ENCODE peak calls at places on chromosomes 13 and 19, in ten cellular contexts. One of them, this sample, is unnamed.

GRCh38 chr13:83995930-83996329 is 113.7 kb upstream of the SLITRK1 start:
- DNase-seq in NAMALWA: no peak
- DNase-seq in activated CD4-positive, alpha-beta T cell treated with anti-CD3 and anti-CD28 coated beads, Interleukin-2, amount 50 U/mL, for 4 hours: no peak
- DNase-seq in amniotic stem cell: no peak
- DNase-seq in ovary: no peak
- DNase-seq in lower leg skin: no peak
- DNase-seq in T-cell: no peak
- DNase-seq in ELR: no peak
- DNase-seq in aorta: no peak
- DNase-seq in lower lobe of right lung: no peak
- DNase-seq in this sample: no peak

GRCh38 chr13:43990021-43990420 is 110.3 kb downstream of the LACC1 start:
- DNase-seq in NAMALWA: no peak
- DNase-seq in activated CD4-positive, alpha-beta T cell treated with anti-CD3 and anti-CD28 coated beads, Interleukin-2, amount 50 U/mL, for 4 hours: no peak
- DNase-seq in amniotic stem cell: no peak
- DNase-seq in ovary: no peak
- DNase-seq in lower leg skin: no peak
- DNase-seq in T-cell: no peak
- DNase-seq in ELR: no peak
- DNase-seq in aorta: no peak
- DNase-seq in lower lobe of right lung: no peak
- DNase-seq in this sample: no peak

GRCh38 chr13:112072531-112073244 is 5.7 kb downstream of the SOX1 start:
- DNase-seq in NAMALWA: no peak
- DNase-seq in activated CD4-positive, alpha-beta T cell treated with anti-CD3 and anti-CD28 coated beads, Interleukin-2, amount 50 U/mL, for 4 hours: no peak
- DNase-seq in amniotic stem cell: no peak
- DNase-seq in ovary: no peak
- DNase-seq in lower leg skin: peak
- DNase-seq in T-cell: no peak
- DNase-seq in ELR: no peak
- DNase-seq in aorta: no peak
- DNase-seq in lower lobe of right lung: no peak
- DNase-seq in this sample: no peak

GRCh38 chr19:401836-402535 is 7.0 kb downstream of the C2CD4C start:
- DNase-seq in NAMALWA: no peak
- DNase-seq in activated CD4-positive, alpha-beta T cell treated with anti-CD3 and anti-CD28 coated beads, Interleukin-2, amount 50 U/mL, for 4 hours: no peak
- DNase-seq in amniotic stem cell: no peak
- DNase-seq in ovary: peak
- DNase-seq in lower leg skin: peak
- DNase-seq in T-cell: no peak
- DNase-seq in ELR: no peak
- DNase-seq in aorta: peak
- DNase-seq in lower lobe of right lung: peak
- DNase-seq in this sample: no peak

GRCh38 chr13:98890186-98890585 is 87.7 kb downstream of the DOCK9 start:
- DNase-seq in NAMALWA: no peak
- DNase-seq in activated CD4-positive, alpha-beta T cell treated with anti-CD3 and anti-CD28 coated beads, Interleukin-2, amount 50 U/mL, for 4 hours: peak
- DNase-seq in amniotic stem cell: no peak
- DNase-seq in ovary: no peak
- DNase-seq in lower leg skin: no peak
- DNase-seq in T-cell: no peak
- DNase-seq in ELR: peak
- DNase-seq in aorta: no peak
- DNase-seq in lower lobe of right lung: no peak
- DNase-seq in this sample: no peak

GRCh38 chr19:35734889-35735288 is 7.4 kb downstream of the IGFLR1 start:
- DNase-seq in NAMALWA: no peak
- DNase-seq in activated CD4-positive, alpha-beta T cell treated with anti-CD3 and anti-CD28 coated beads, Interleukin-2, amount 50 U/mL, for 4 hours: no peak
- DNase-seq in amniotic stem cell: no peak
- DNase-seq in ovary: no peak
- DNase-seq in lower leg skin: no peak
- DNase-seq in T-cell: no peak
- DNase-seq in ELR: no peak
- DNase-seq in aorta: no peak
- DNase-seq in lower lobe of right lung: no peak
- DNase-seq in this sample: no peak

GRCh38 chr19:7844405-7844804 is 14.4 kb downstream of the EVI5L start:
- DNase-seq in NAMALWA: no peak
- DNase-seq in activated CD4-positive, alpha-beta T cell treated with anti-CD3 and anti-CD28 coated beads, Interleukin-2, amount 50 U/mL, for 4 hours: no peak
- DNase-seq in amniotic stem cell: no peak
- DNase-seq in ovary: no peak
- DNase-seq in lower leg skin: no peak
- DNase-seq in T-cell: no peak
- DNase-seq in ELR: no peak
- DNase-seq in aorta: no peak
- DNase-seq in lower lobe of right lung: no peak
- DNase-seq in this sample: no peak

GRCh38 chr13:112735791-112736190 is 46.0 kb downstream of the ATP11A start:
- DNase-seq in NAMALWA: no peak
- DNase-seq in activated CD4-positive, alpha-beta T cell treated with anti-CD3 and anti-CD28 coated beads, Interleukin-2, amount 50 U/mL, for 4 hours: no peak
- DNase-seq in amniotic stem cell: no peak
- DNase-seq in ovary: no peak
- DNase-seq in lower leg skin: no peak
- DNase-seq in T-cell: no peak
- DNase-seq in ELR: no peak
- DNase-seq in aorta: peak
- DNase-seq in lower lobe of right lung: no peak
- DNase-seq in this sample: no peak

GRCh38 chr13:39210961-39211534 is 172.8 kb downstream of the NHLRC3 start:
- DNase-seq in NAMALWA: no peak
- DNase-seq in activated CD4-positive, alpha-beta T cell treated with anti-CD3 and anti-CD28 coated beads, Interleukin-2, amount 50 U/mL, for 4 hours: no peak
- DNase-seq in amniotic stem cell: no peak
- DNase-seq in ovary: no peak
- DNase-seq in lower leg skin: no peak
- DNase-seq in T-cell: no peak
- DNase-seq in ELR: peak
- DNase-seq in aorta: no peak
- DNase-seq in lower lobe of right lung: no peak
- DNase-seq in this sample: no peak

GRCh38 chr13:30143671-30144400 is 163.5 kb downstream of the KATNAL1 start:
- DNase-seq in NAMALWA: peak
- DNase-seq in activated CD4-positive, alpha-beta T cell treated with anti-CD3 and anti-CD28 coated beads, Interleukin-2, amount 50 U/mL, for 4 hours: no peak
- DNase-seq in amniotic stem cell: peak
- DNase-seq in ovary: no peak
- DNase-seq in lower leg skin: no peak
- DNase-seq in T-cell: no peak
- DNase-seq in ELR: peak
- DNase-seq in aorta: no peak
- DNase-seq in lower lobe of right lung: no peak
- DNase-seq in this sample: no peak

GRCh38 chr13:87810391-87810801 is 139.2 kb downstream of the SLITRK5 start:
- DNase-seq in NAMALWA: peak
- DNase-seq in activated CD4-positive, alpha-beta T cell treated with anti-CD3 and anti-CD28 coated beads, Interleukin-2, amount 50 U/mL, for 4 hours: no peak
- DNase-seq in amniotic stem cell: no peak
- DNase-seq in ovary: no peak
- DNase-seq in lower leg skin: no peak
- DNase-seq in T-cell: no peak
- DNase-seq in ELR: peak
- DNase-seq in aorta: no peak
- DNase-seq in lower lobe of right lung: no peak
- DNase-seq in this sample: no peak

GRCh38 chr19:647566-648284 is 8.0 kb downstream of the FGF22 start:
- DNase-seq in NAMALWA: no peak
- DNase-seq in activated CD4-positive, alpha-beta T cell treated with anti-CD3 and anti-CD28 coated beads, Interleukin-2, amount 50 U/mL, for 4 hours: no peak
- DNase-seq in amniotic stem cell: no peak
- DNase-seq in ovary: no peak
- DNase-seq in lower leg skin: no peak
- DNase-seq in T-cell: no peak
- DNase-seq in ELR: no peak
- DNase-seq in aorta: no peak
- DNase-seq in lower lobe of right lung: no peak
- DNase-seq in this sample: no peak

GRCh38 chr19:19651076-19651475 is 7.6 kb upstream of the GMIP start:
- DNase-seq in NAMALWA: no peak
- DNase-seq in activated CD4-positive, alpha-beta T cell treated with anti-CD3 and anti-CD28 coated beads, Interleukin-2, amount 50 U/mL, for 4 hours: no peak
- DNase-seq in amniotic stem cell: no peak
- DNase-seq in ovary: no peak
- DNase-seq in lower leg skin: no peak
- DNase-seq in T-cell: no peak
- DNase-seq in ELR: no peak
- DNase-seq in aorta: no peak
- DNase-seq in lower lobe of right lung: no peak
- DNase-seq in this sample: no peak

GRCh38 chr19:5447700-5448311 is 7.4 kb upstream of the ZNRF4 start:
- DNase-seq in NAMALWA: peak
- DNase-seq in activated CD4-positive, alpha-beta T cell treated with anti-CD3 and anti-CD28 coated beads, Interleukin-2, amount 50 U/mL, for 4 hours: no peak
- DNase-seq in amniotic stem cell: no peak
- DNase-seq in ovary: no peak
- DNase-seq in lower leg skin: no peak
- DNase-seq in T-cell: no peak
- DNase-seq in ELR: peak
- DNase-seq in aorta: no peak
- DNase-seq in lower lobe of right lung: no peak
- DNase-seq in this sample: no peak

GRCh38 chr19:3353493-3353892 is 12.9 kb upstream of the NFIC start:
- DNase-seq in NAMALWA: no peak
- DNase-seq in activated CD4-positive, alpha-beta T cell treated with anti-CD3 and anti-CD28 coated beads, Interleukin-2, amount 50 U/mL, for 4 hours: no peak
- DNase-seq in amniotic stem cell: no peak
- DNase-seq in ovary: no peak
- DNase-seq in lower leg skin: no peak
- DNase-seq in T-cell: no peak
- DNase-seq in ELR: no peak
- DNase-seq in aorta: no peak
- DNase-seq in lower lobe of right lung: no peak
- DNase-seq in this sample: no peak

GRCh38 chr19:53864308-53864836 is 3.3 kb upstream of the MYADM start:
- DNase-seq in NAMALWA: no peak
- DNase-seq in activated CD4-positive, alpha-beta T cell treated with anti-CD3 and anti-CD28 coated beads, Interleukin-2, amount 50 U/mL, for 4 hours: no peak
- DNase-seq in amniotic stem cell: no peak
- DNase-seq in ovary: no peak
- DNase-seq in lower leg skin: no peak
- DNase-seq in T-cell: no peak
- DNase-seq in ELR: no peak
- DNase-seq in aorta: no peak
- DNase-seq in lower lobe of right lung: no peak
- DNase-seq in this sample: no peak

GRCh38 chr19:51127755-51128154 is 3.0 kb downstream of the SIGLEC9 start:
- DNase-seq in NAMALWA: no peak
- DNase-seq in activated CD4-positive, alpha-beta T cell treated with anti-CD3 and anti-CD28 coated beads, Interleukin-2, amount 50 U/mL, for 4 hours: no peak
- DNase-seq in amniotic stem cell: no peak
- DNase-seq in ovary: no peak
- DNase-seq in lower leg skin: no peak
- DNase-seq in T-cell: no peak
- DNase-seq in ELR: peak
- DNase-seq in aorta: no peak
- DNase-seq in lower lobe of right lung: no peak
- DNase-seq in this sample: no peak

GRCh38 chr13:59111711-59112110 is 1052.0 kb downstream of the DIAPH3 start:
- DNase-seq in NAMALWA: no peak
- DNase-seq in activated CD4-positive, alpha-beta T cell treated with anti-CD3 and anti-CD28 coated beads, Interleukin-2, amount 50 U/mL, for 4 hours: no peak
- DNase-seq in amniotic stem cell: no peak
- DNase-seq in ovary: no peak
- DNase-seq in lower leg skin: no peak
- DNase-seq in T-cell: no peak
- DNase-seq in ELR: peak
- DNase-seq in aorta: no peak
- DNase-seq in lower lobe of right lung: no peak
- DNase-seq in this sample: no peak

GRCh38 chr13:75452564-75452963 is 29.4 kb downstream of the TBC1D4 start:
- DNase-seq in NAMALWA: no peak
- DNase-seq in activated CD4-positive, alpha-beta T cell treated with anti-CD3 and anti-CD28 coated beads, Interleukin-2, amount 50 U/mL, for 4 hours: no peak
- DNase-seq in amniotic stem cell: no peak
- DNase-seq in ovary: no peak
- DNase-seq in lower leg skin: no peak
- DNase-seq in T-cell: no peak
- DNase-seq in ELR: no peak
- DNase-seq in aorta: no peak
- DNase-seq in lower lobe of right lung: no peak
- DNase-seq in this sample: no peak

GRCh38 chr13:30841161-30841560 is 64.9 kb upstream of the MEDAG start:
- DNase-seq in NAMALWA: no peak
- DNase-seq in activated CD4-positive, alpha-beta T cell treated with anti-CD3 and anti-CD28 coated beads, Interleukin-2, amount 50 U/mL, for 4 hours: no peak
- DNase-seq in amniotic stem cell: no peak
- DNase-seq in ovary: no peak
- DNase-seq in lower leg skin: no peak
- DNase-seq in T-cell: no peak
- DNase-seq in ELR: no peak
- DNase-seq in aorta: no peak
- DNase-seq in lower lobe of right lung: no peak
- DNase-seq in this sample: no peak

GRCh38 chr19:49272204-49272603 is 52.8 kb downstream of the SLC6A16 start:
- DNase-seq in NAMALWA: no peak
- DNase-seq in activated CD4-positive, alpha-beta T cell treated with anti-CD3 and anti-CD28 coated beads, Interleukin-2, amount 50 U/mL, for 4 hours: no peak
- DNase-seq in amniotic stem cell: no peak
- DNase-seq in ovary: no peak
- DNase-seq in lower leg skin: no peak
- DNase-seq in T-cell: no peak
- DNase-seq in ELR: peak
- DNase-seq in aorta: no peak
- DNase-seq in lower lobe of right lung: no peak
- DNase-seq in this sample: no peak

GRCh38 chr19:33267706-33268105 is 34.6 kb downstream of the CEBPA start:
- DNase-seq in NAMALWA: no peak
- DNase-seq in activated CD4-positive, alpha-beta T cell treated with anti-CD3 and anti-CD28 coated beads, Interleukin-2, amount 50 U/mL, for 4 hours: no peak
- DNase-seq in amniotic stem cell: no peak
- DNase-seq in ovary: no peak
- DNase-seq in lower leg skin: no peak
- DNase-seq in T-cell: no peak
- DNase-seq in ELR: no peak
- DNase-seq in aorta: no peak
- DNase-seq in lower lobe of right lung: no peak
- DNase-seq in this sample: no peak

GRCh38 chr13:59449750-59450149 is 714.0 kb downstream of the DIAPH3 start:
- DNase-seq in NAMALWA: no peak
- DNase-seq in activated CD4-positive, alpha-beta T cell treated with anti-CD3 and anti-CD28 coated beads, Interleukin-2, amount 50 U/mL, for 4 hours: no peak
- DNase-seq in amniotic stem cell: no peak
- DNase-seq in ovary: no peak
- DNase-seq in lower leg skin: no peak
- DNase-seq in T-cell: no peak
- DNase-seq in ELR: no peak
- DNase-seq in aorta: no peak
- DNase-seq in lower lobe of right lung: no peak
- DNase-seq in this sample: no peak

GRCh38 chr19:879711-880438 is 13.1 kb downstream of the MED16 start:
- DNase-seq in NAMALWA: no peak
- DNase-seq in activated CD4-positive, alpha-beta T cell treated with anti-CD3 and anti-CD28 coated beads, Interleukin-2, amount 50 U/mL, for 4 hours: no peak
- DNase-seq in amniotic stem cell: no peak
- DNase-seq in ovary: no peak
- DNase-seq in lower leg skin: no peak
- DNase-seq in T-cell: no peak
- DNase-seq in ELR: no peak
- DNase-seq in aorta: no peak
- DNase-seq in lower lobe of right lung: no peak
- DNase-seq in this sample: no peak

GRCh38 chr19:40811478-40812341 is 12.7 kb downstream of the EGLN2 start:
- DNase-seq in NAMALWA: no peak
- DNase-seq in activated CD4-positive, alpha-beta T cell treated with anti-CD3 and anti-CD28 coated beads, Interleukin-2, amount 50 U/mL, for 4 hours: no peak
- DNase-seq in amniotic stem cell: no peak
- DNase-seq in ovary: peak
- DNase-seq in lower leg skin: no peak
- DNase-seq in T-cell: peak
- DNase-seq in ELR: no peak
- DNase-seq in aorta: peak
- DNase-seq in lower lobe of right lung: peak
- DNase-seq in this sample: no peak

GRCh38 chr19:14871619-14872230 is 14.2 kb downstream of the OR7A17 start:
- DNase-seq in NAMALWA: peak
- DNase-seq in activated CD4-positive, alpha-beta T cell treated with anti-CD3 and anti-CD28 coated beads, Interleukin-2, amount 50 U/mL, for 4 hours: no peak
- DNase-seq in amniotic stem cell: no peak
- DNase-seq in ovary: no peak
- DNase-seq in lower leg skin: no peak
- DNase-seq in T-cell: no peak
- DNase-seq in ELR: peak
- DNase-seq in aorta: no peak
- DNase-seq in lower lobe of right lung: no peak
- DNase-seq in this sample: no peak

GRCh38 chr19:16325161-16325527 is 518 bp downstream of the KLF2 start:
- DNase-seq in NAMALWA: no peak
- DNase-seq in activated CD4-positive, alpha-beta T cell treated with anti-CD3 and anti-CD28 coated beads, Interleukin-2, amount 50 U/mL, for 4 hours: peak
- DNase-seq in amniotic stem cell: no peak
- DNase-seq in ovary: no peak
- DNase-seq in lower leg skin: peak
- DNase-seq in T-cell: peak
- DNase-seq in ELR: peak
- DNase-seq in aorta: no peak
- DNase-seq in lower lobe of right lung: peak
- DNase-seq in this sample: no peak

GRCh38 chr19:54462072-54462712 is 1.4 kb downstream of the LENG9 start:
- DNase-seq in NAMALWA: no peak
- DNase-seq in activated CD4-positive, alpha-beta T cell treated with anti-CD3 and anti-CD28 coated beads, Interleukin-2, amount 50 U/mL, for 4 hours: no peak
- DNase-seq in amniotic stem cell: no peak
- DNase-seq in ovary: peak
- DNase-seq in lower leg skin: no peak
- DNase-seq in T-cell: no peak
- DNase-seq in ELR: no peak
- DNase-seq in aorta: no peak
- DNase-seq in lower lobe of right lung: peak
- DNase-seq in this sample: no peak

This sample was measured in pulmonary artery endothelial cell.